ENCODE peak calls at places on chromosomes 11 and 22, in four cellular contexts. C is astrocyte; F is astrocyte of the spinal cord; E is activated CD8-positive, alpha-beta memory T cell treated with anti-CD3 and anti-CD28 coated beads for 24 hours. W is an unnamed sample.

GRCh38 chr22:49586244-49586748 is 241.4 kb downstream of the BRD1 start:
- DNase-seq in C (no peak), F (no peak), E (no peak), W (peak)

GRCh38 chr11:93073026-93073425 is 103.6 kb downstream of the MTNR1B start:
- DNase-seq in C (no peak), F (no peak), E (no peak), W (no peak)

GRCh38 chr11:73507086-73507485 is 90.8 kb downstream of the FAM168A start:
- DNase-seq in C (peak), F (peak), E (no peak), W (no peak)

GRCh38 chr11:34904421-34904950 is 11.7 kb downstream of the APIP start:
- DNase-seq in C (no peak), F (no peak), E (no peak), W (no peak)

GRCh38 chr22:30251661-30252226 is 5.2 kb upstream of the LIF start:
- DNase-seq in C (peak), F (peak), E (no peak), W (peak)

GRCh38 chr11:26944866-26945664 is 48.8 kb upstream of the FIBIN start:
- DNase-seq in C (peak), F (peak), E (no peak), W (no peak)

GRCh38 chr11:75918295-75918694 is 103.3 kb downstream of the UVRAG start:
- DNase-seq in C (no peak), F (no peak), E (no peak), W (no peak)

GRCh38 chr22:41910599-41911291 is 4.1 kb downstream of the SHISA8 start:
- DNase-seq in C (no peak), F (no peak), E (peak), W (peak)

GRCh38 chr11:131684111-131685060 is 314.0 kb downstream of the NTM start:
- DNase-seq in C (no peak), F (no peak), E (no peak), W (peak)

GRCh38 chr11:119421941-119422504 is 949 bp downstream of the THY1 start:
- DNase-seq in C (no peak), F (no peak), E (no peak), W (peak)

GRCh38 chr11:92357344-92357743 is 132.7 kb downstream of the FAT3 start:
- DNase-seq in C (peak), F (no peak), E (no peak), W (no peak)

GRCh38 chr22:21754523-21755128 is 19.0 kb upstream of the YPEL1 start:
- DNase-seq in C (no peak), F (no peak), E (no peak), W (peak)

GRCh38 chr11:85823816-85824215 is 12.9 kb upstream of the SYTL2 start:
- DNase-seq in C (no peak), F (no peak), E (peak), W (no peak)

GRCh38 chr11:126544311-126545056 is 189.0 kb downstream of the ST3GAL4 start:
- DNase-seq in C (peak), F (peak), E (no peak), W (peak)

GRCh38 chr22:47294222-47294532 is 531.7 kb downstream of the TBC1D22A start:
- DNase-seq in C (peak), F (peak), E (peak), W (peak)

GRCh38 chr11:44568706-44569473 is 3.4 kb downstream of the CD82 start:
- DNase-seq in C (peak), F (peak), E (peak), W (peak)

GRCh38 chr22:18954941-18955571 is 19.0 kb upstream of the PRODH start:
- DNase-seq in C (no peak), F (no peak), E (peak), W (peak)

GRCh38 chr11:94602430-94603372 is 35.5 kb downstream of the PIWIL4 start:
- DNase-seq in C (peak), F (peak), E (peak), W (peak)

GRCh38 chr11:1546536-1547466 is 25.3 kb downstream of the DUSP8 start:
- DNase-seq in C (no peak), F (no peak), E (peak), W (peak)

GRCh38 chr22:38106814-38107578 is 3.5 kb downstream of the BAIAP2L2 start:
- DNase-seq in C (no peak), F (no peak), E (no peak), W (peak)

GRCh38 chr22:47050601-47051051 is 288.2 kb downstream of the TBC1D22A start:
- DNase-seq in C (no peak), F (no peak), E (no peak), W (no peak)

GRCh38 chr11:45371251-45371749 is 85.2 kb upstream of the SYT13 start:
- DNase-seq in C (peak), F (peak), E (peak), W (peak)

GRCh38 chr11:120400564-120401364 is 64.6 kb downstream of the ARHGEF12 start:
- DNase-seq in C (peak), F (peak), E (no peak), W (peak)

GRCh38 chr11:59801981-59802638 is 8.5 kb downstream of the MRPL16 start:
- DNase-seq in C (peak), F (peak), E (no peak), W (peak)

GRCh38 chr11:129528296-129528695 is 152.6 kb downstream of the BARX2 start:
- DNase-seq in C (no peak), F (no peak), E (no peak), W (no peak)

GRCh38 chr11:126355324-126355925 is at the start of gene ST3GAL4:
- DNase-seq in C (no peak), F (peak), E (peak), W (peak)